ENCODE peak calls at places on chromosomes 5 and 9, in eight cellular contexts. Q is HS-5; Z is CD8-positive, alpha-beta T cell; M is activated CD8-positive, alpha-beta T cell treated with anti-CD3 and anti-CD28 coated beads, Interleukin-2, amount 10 ng/mL, durations not matched to agents 7 days and 5 days; F is ovary; N is GM04504; W is lung; O is chondrocyte. P is an unnamed sample.

GRCh38 chr5:77852514-77853352 is 76.6 kb upstream of the TBCA start:
- DNase-seq in Q (no peak), Z (no peak), F (peak; percentile 62), N (no peak), O (no peak), M (peak; percentile 41), W (no peak), P (peak; percentile 62)

GRCh38 chr5:127229185-127229889 is 61.3 kb upstream of the MEGF10 start:
- DNase-seq in Z (peak; percentile 39), N (no peak), O (no peak), M (peak; percentile 70), W (peak; percentile 56), Q (no peak), F (peak; percentile 32), P (peak; percentile 25)

GRCh38 chr9:114035221-114035844 is 42.8 kb downstream of the AMBP start:
- DNase-seq in F (no peak), O (no peak), Q (no peak), Z (no peak), N (no peak), M (peak; percentile 3), W (no peak), P (no peak)

GRCh38 chr5:172797800-172798199 is 26.8 kb upstream of the DUSP1 start:
- DNase-seq in Z (no peak), Q (no peak), M (no peak), N (no peak), F (peak; percentile 23), W (no peak), O (no peak), P (no peak)

GRCh38 chr9:18824095-18824666 is 208.8 kb downstream of the SAXO1 start:
- DNase-seq in M (no peak), Z (no peak), Q (no peak), W (no peak), O (no peak), N (peak; percentile 3), F (no peak), P (no peak)

GRCh38 chr5:37029436-37029835 is 152.9 kb downstream of the NIPBL start:
- DNase-seq in F (no peak), W (no peak), Z (no peak), Q (no peak), O (no peak), M (no peak), N (no peak), P (no peak)

GRCh38 chr5:137696481-137696880 is 39.4 kb downstream of the KLHL3 start:
- DNase-seq in Q (no peak), W (no peak), O (no peak), F (no peak), M (peak; percentile 25), N (no peak), Z (no peak), P (no peak)

GRCh38 chr9:99185904-99186303 is 35.8 kb downstream of the ALG2 start:
- DNase-seq in M (no peak), Z (no peak), O (no peak), F (no peak), W (no peak), N (no peak), Q (no peak), P (no peak)

GRCh38 chr5:150263801-150264621 is 25.6 kb downstream of the CAMK2A start:
- DNase-seq in Q (peak; percentile 72), O (no peak), Z (no peak), F (peak; percentile 53), N (peak; percentile 74), W (no peak), M (no peak), P (no peak)

GRCh38 chr5:72093231-72093630 is 14.0 kb upstream of the MAP1B start:
- DNase-seq in M (no peak), W (no peak), N (peak; percentile 3), F (no peak), Z (no peak), Q (no peak), O (no peak), P (no peak)

GRCh38 chr9:22975921-22976320 is 529.3 kb downstream of the DMRTA1 start:
- DNase-seq in F (no peak), Z (no peak), M (no peak), N (no peak), O (no peak), Q (peak; percentile 18), W (no peak), P (no peak)

GRCh38 chr5:1466631-1467265 is 21.5 kb upstream of the SLC6A3 start:
- DNase-seq in O (peak; percentile 90), F (peak; percentile 10), M (no peak), Q (no peak), W (no peak), Z (no peak), N (no peak), P (no peak)

GRCh38 chr9:110125207-110125751 is 82.7 kb downstream of the C9orf152 start:
- DNase-seq in Q (no peak), F (peak; percentile 82), W (peak; percentile 80), M (no peak), Z (no peak), N (peak; percentile 87), O (no peak), P (peak; percentile 82)

GRCh38 chr5:149834246-149834855 is 104.2 kb downstream of the PPARGC1B start:
- DNase-seq in Z (peak; percentile 31), M (peak; percentile 73), W (peak; percentile 71), Q (peak; percentile 41), F (peak; percentile 49), N (peak; percentile 57), O (no peak), P (no peak)

GRCh38 chr9:16223074-16223871 is 647.2 kb downstream of the BNC2 start:
- DNase-seq in O (no peak), M (no peak), W (no peak), N (no peak), F (no peak), Q (no peak), Z (no peak), P (no peak)

GRCh38 chr5:80701597-80701996 is 46.8 kb upstream of the DHFR start:
- DNase-seq in Q (no peak), M (no peak), W (no peak), O (no peak), N (no peak), F (no peak), Z (no peak), P (no peak)

GRCh38 chr5:2330731-2331130 is 420.7 kb downstream of the IRX2 start:
- DNase-seq in N (no peak), F (no peak), M (no peak), Q (no peak), Z (no peak), O (no peak), W (no peak), P (no peak)

GRCh38 chr5:57853929-57854697 is 371.5 kb upstream of the ACTBL2 start:
- DNase-seq in W (no peak), Z (no peak), F (no peak), Q (no peak), N (no peak), M (no peak), O (no peak), P (no peak)

GRCh38 chr5:135426102-135427082 is 20.8 kb downstream of the DCANP1 start:
- DNase-seq in O (no peak), M (peak; percentile 69), Z (no peak), Q (no peak), W (no peak), N (no peak), F (no peak), P (no peak)

GRCh38 chr5:135483254-135483653 is 31.1 kb upstream of the TIFAB start:
- DNase-seq in Q (no peak), N (no peak), O (no peak), W (no peak), Z (no peak), M (no peak), F (no peak), P (no peak)

GRCh38 chr5:147822686-147823491 is 8.6 kb downstream of the SPINK1 start:
- DNase-seq in Q (peak; percentile 11), F (peak; percentile 26), W (peak; percentile 42), Z (peak; percentile 19), M (peak; percentile 68), N (peak; percentile 20), O (no peak), P (peak; percentile 26)

GRCh38 chr5:74888117-74888516 is 21.9 kb upstream of the FAM169A start:
- DNase-seq in N (no peak), M (no peak), O (no peak), F (no peak), W (no peak), Z (no peak), Q (no peak), P (no peak)

GRCh38 chr5:38265546-38266179 is 7.3 kb downstream of the EGFLAM start:
- DNase-seq in F (peak; percentile 65), O (no peak), Q (peak; percentile 43), Z (peak; percentile 3), N (peak; percentile 17), W (peak; percentile 73), M (peak; percentile 64), P (peak; percentile 27)

GRCh38 chr9:109817846-109818472 is 38.0 kb downstream of the PALM2AKAP2 start:
- DNase-seq in Q (peak; percentile 97), N (peak; percentile 86), O (no peak), W (peak; percentile 75), M (peak; percentile 65), Z (no peak), F (peak; percentile 47), P (peak; percentile 92)

GRCh38 chr5:106292654-106293053 is 1378.1 kb downstream of the EFNA5 start:
- DNase-seq in M (no peak), N (no peak), Z (no peak), Q (peak; percentile 56), F (no peak), W (no peak), O (no peak), P (no peak)

GRCh38 chr5:150131978-150132694 is 23.5 kb downstream of the PDGFRB start:
- DNase-seq in W (no peak), Q (no peak), O (no peak), Z (no peak), F (no peak), N (no peak), M (no peak), P (no peak)